ENCODE peak calls at places on chromosome 14, in seven cellular contexts. A is A549, Q is tibial artery, H is AG09319, V is omental fat pad, X is pancreas, G is AG09309. I is an unnamed sample.

GRCh38 chr14:48792376-48793024 is 793.7 kb downstream of the RPS29 start:
- DNase-seq in A (no peak), Q (no peak), H (no peak), V (no peak), X (no peak), G (no peak), I (no peak)

GRCh38 chr14:77889971-77890442 is 90.1 kb downstream of the ADCK1 start:
- DNase-seq in A (no peak), Q (no peak), H (peak; percentile 4), V (no peak), X (no peak), G (peak; percentile 74), I (no peak)

GRCh38 chr14:28765907-28766504 is 581 bp upstream of the FOXG1 start:
- DNase-seq in A (no peak), Q (no peak), H (no peak), V (no peak), X (no peak), G (no peak), I (no peak)

GRCh38 chr14:36975834-36976233 is 196.6 kb downstream of the SLC25A21 start:
- DNase-seq in A (no peak), Q (no peak), H (no peak), V (no peak), X (no peak), G (no peak), I (no peak)

GRCh38 chr14:67566908-67567307 is 33.2 kb downstream of the PIGH start:
- DNase-seq in A (no peak), Q (no peak), H (no peak), V (no peak), X (no peak), G (peak; percentile 35), I (no peak)

GRCh38 chr14:45070215-45070614 is 13.7 kb upstream of the PRPF39 start:
- DNase-seq in A (no peak), Q (no peak), H (no peak), V (no peak), X (no peak), G (no peak), I (no peak)

GRCh38 chr14:64119535-64119934 is 174.6 kb downstream of the ESR2 start:
- DNase-seq in A (no peak), Q (no peak), H (no peak), V (no peak), X (no peak), G (no peak), I (no peak)

GRCh38 chr14:103385994-103386491 is 828 bp downstream of the MARK3 start:
- DNase-seq in A (no peak), Q (no peak), H (no peak), V (no peak), X (peak; percentile 49), G (no peak), I (no peak)

GRCh38 chr14:34231626-34232025 is 230.4 kb downstream of the SPTSSA start:
- DNase-seq in A (no peak), Q (no peak), H (no peak), V (no peak), X (no peak), G (no peak), I (no peak)

GRCh38 chr14:56359245-56359644 is 220.4 kb upstream of the TMEM260 start:
- DNase-seq in A (no peak), Q (no peak), H (no peak), V (no peak), X (no peak), G (no peak), I (no peak)

GRCh38 chr14:88746042-88746441 is 46.7 kb downstream of the EML5 start:
- DNase-seq in A (no peak), Q (no peak), H (no peak), V (no peak), X (no peak), G (no peak), I (no peak)

GRCh38 chr14:29861996-29862395 is 65.7 kb downstream of the PRKD1 start:
- DNase-seq in A (no peak), Q (no peak), H (no peak), V (no peak), X (no peak), G (no peak), I (no peak)

GRCh38 chr14:79555429-79555828 is 655.9 kb downstream of the DIO2 start:
- DNase-seq in A (no peak), Q (no peak), H (no peak), V (no peak), X (no peak), G (no peak), I (no peak)

GRCh38 chr14:58426819-58427288 is 477 bp downstream of the TIMM9 start:
- DNase-seq in A (peak; percentile 56), Q (peak; percentile 43), H (peak; percentile 22), V (no peak), X (peak; percentile 65), G (peak; percentile 11), I (no peak)

GRCh38 chr14:58215191-58215914 is 15.4 kb downstream of the ACTR10 start:
- DNase-seq in A (no peak), Q (no peak), H (no peak), V (no peak), X (no peak), G (no peak), I (no peak)

DNA sequence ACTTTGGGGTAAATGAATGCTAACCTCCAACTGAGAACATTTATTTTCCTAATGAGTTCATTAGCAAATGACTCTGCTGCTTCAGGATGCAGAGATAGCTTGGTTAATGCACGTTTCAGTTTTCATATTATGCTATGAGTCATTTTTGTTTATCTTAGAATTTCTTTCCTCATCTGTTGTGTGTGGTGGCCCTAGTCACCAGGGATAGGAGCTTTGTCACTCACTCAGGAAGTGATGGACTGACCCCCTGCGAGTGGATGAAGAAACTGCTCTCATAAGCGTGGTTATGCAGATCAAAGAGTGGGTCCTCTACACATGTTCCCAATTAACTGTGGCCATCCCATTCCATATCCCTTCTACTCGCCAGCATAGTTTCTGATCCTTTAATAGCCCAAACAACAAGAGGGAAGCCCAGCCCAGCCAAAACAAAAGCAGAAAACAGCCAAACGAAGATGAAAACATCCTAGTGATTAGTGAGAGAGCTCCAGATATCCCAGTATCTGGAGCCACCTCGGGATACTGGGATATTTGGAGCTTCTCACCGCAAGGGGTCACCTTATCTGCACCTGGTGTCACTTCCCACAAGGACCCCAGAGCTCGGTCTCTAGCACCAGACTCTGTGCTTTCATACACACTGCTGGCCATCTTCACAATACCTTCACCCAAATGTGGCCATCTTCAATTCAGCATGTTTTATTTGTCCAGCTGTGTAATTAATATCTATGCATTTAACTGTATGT is 8.6 kb downstream of the TC2N start:
- DNase-seq in A (peak; percentile 48), Q (peak; percentile 47), H (peak; percentile 76), V (no peak), X (no peak), G (peak; percentile 52), I (no peak)
- TF ChIP-seq CTCF in A (peak; percentile 25), Q (no peak), H (no peak), V (no peak), X (no peak), G (no peak), I (no peak)

GRCh38 chr14:90235179-90235976 is 21.0 kb upstream of the PSMC1 start:
- DNase-seq in A (peak; percentile 76), Q (peak; percentile 45), H (peak; percentile 2), V (peak; percentile 62), X (peak; percentile 58), G (no peak), I (peak; percentile 85)
- TF ChIP-seq CTCF in A (peak; percentile 83), Q (peak; percentile 84), H (peak; percentile 82), V (peak; percentile 56), X (peak; percentile 88), G (peak; percentile 89), I (peak; percentile 84)

DNA sequence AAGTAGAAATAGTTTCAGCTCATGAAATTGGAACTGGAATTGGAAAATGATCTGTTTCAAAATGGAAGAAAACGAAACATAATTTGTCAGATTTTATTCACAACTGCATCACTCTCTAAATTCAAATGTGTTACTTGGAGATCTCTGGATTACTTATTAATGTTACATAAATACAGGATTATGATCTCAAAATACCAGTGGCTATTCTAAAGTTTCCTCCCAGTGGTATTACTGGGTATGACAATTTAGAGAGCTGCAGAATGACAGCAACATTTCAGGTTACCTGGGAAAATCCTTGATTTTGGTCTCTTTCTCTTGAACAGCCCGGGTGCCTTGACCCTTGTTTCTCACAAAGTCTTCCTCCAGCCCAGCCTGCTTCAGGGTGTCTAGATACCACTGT is 14.2 kb downstream of the FAM161B start:
- DNase-seq in A (peak; percentile 75), Q (no peak), H (no peak), V (no peak), X (no peak), G (no peak), I (no peak)
- TF ChIP-seq CTCF in A (no peak), Q (no peak), H (peak; percentile 16), V (no peak), X (peak; percentile 7), G (peak; percentile 22), I (peak; percentile 35)

GRCh38 chr14:50263321-50263720 is 31.9 kb upstream of the SOS2 start:
- DNase-seq in A (no peak), Q (no peak), H (no peak), V (no peak), X (no peak), G (no peak), I (no peak)

GRCh38 chr14:50257728-50258127 is 26.4 kb upstream of the SOS2 start:
- DNase-seq in A (no peak), Q (no peak), H (no peak), V (no peak), X (no peak), G (no peak), I (no peak)

GRCh38 chr14:50260072-50260471 is 28.7 kb upstream of the SOS2 start:
- DNase-seq in A (no peak), Q (no peak), H (no peak), V (no peak), X (no peak), G (no peak), I (no peak)

GRCh38 chr14:50262865-50263264 is 31.5 kb upstream of the SOS2 start:
- DNase-seq in A (no peak), Q (no peak), H (no peak), V (no peak), X (no peak), G (no peak), I (no peak)

DNA sequence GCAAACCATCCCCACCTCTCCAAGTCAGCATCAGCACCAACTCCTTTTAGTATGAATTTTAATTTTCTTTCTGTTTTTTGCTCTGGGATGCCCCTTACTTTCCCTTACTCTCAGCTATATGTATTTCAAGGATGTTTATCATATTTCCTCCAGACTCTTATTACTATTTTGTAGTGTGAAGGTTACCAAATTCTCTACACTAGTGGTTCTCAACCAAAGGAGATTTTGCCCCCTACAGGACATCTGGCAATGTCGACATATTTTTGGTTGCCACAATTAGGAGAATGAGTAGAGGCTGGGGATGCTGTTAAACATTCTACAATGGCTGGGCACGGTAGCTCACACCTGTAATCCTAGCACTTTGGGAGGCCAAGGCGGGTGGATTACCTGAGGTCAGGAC is 29.1 kb upstream of the SOS2 start:
- DNase-seq in A (no peak), Q (no peak), H (peak; percentile 19), V (no peak), X (no peak), G (peak; percentile 3), I (no peak)
- TF ChIP-seq CTCF in A (peak; percentile 41), Q (peak; percentile 42), H (peak; percentile 61), V (no peak), X (no peak), G (peak; percentile 65), I (peak; percentile 63)